ENCODE peak calls at places on chromosome 7, in seven cellular contexts. K is NCI-H774; G is stimulated activated CD4-positive, alpha-beta T cell treated with anti-CD3 and anti-CD28 coated beads, Interleukin-15, amount 100 ng/mL, for 24 hours; S is GM23248; N is A549; A is activated naive CD8-positive, alpha-beta T cell treated with anti-CD3 and anti-CD28 coated beads, Interleukin-2, amount 50 U/mL, for 16 hours; Q is WERI-Rb-1. L is an unnamed sample.

GRCh38 chr7:36216063-36216684 is 63.1 kb downstream of the EEPD1 start:
- DNase-seq in N (no peak), K (no peak), Q (no peak), A (no peak), G (no peak), S (peak; percentile 87), L (no peak)

GRCh38 chr7:131843862-131844261 is 287.4 kb upstream of the PODXL start:
- DNase-seq in N (peak; percentile 60), A (no peak), K (no peak), G (no peak), S (peak; percentile 29), Q (no peak), L (no peak)

GRCh38 chr7:93011351-93012294 is 106.2 kb downstream of the SAMD9 start:
- DNase-seq in K (no peak), N (no peak), Q (no peak), A (no peak), G (no peak), S (peak; percentile 97), L (no peak)

GRCh38 chr7:150346922-150347321 is 5.5 kb upstream of the RARRES2 start:
- DNase-seq in S (no peak), N (no peak), G (no peak), K (no peak), A (no peak), Q (no peak), L (no peak)

GRCh38 chr7:41674505-41675023 is 28.3 kb downstream of the INHBA start:
- DNase-seq in N (no peak), S (no peak), K (no peak), Q (no peak), A (no peak), G (no peak), L (no peak)

GRCh38 chr7:28041508-28042314 is 138.9 kb downstream of the JAZF1 start:
- DNase-seq in Q (no peak), N (peak; percentile 87), G (peak; percentile 20), K (no peak), S (peak; percentile 93), A (no peak), L (peak; percentile 60)

GRCh38 chr7:99624487-99624886 is 7.7 kb downstream of the ZSCAN25 start:
- DNase-seq in N (no peak), A (peak; percentile 43), K (no peak), Q (no peak), S (no peak), G (peak; percentile 84), L (no peak)

GRCh38 chr7:94355389-94355788 is 39.3 kb upstream of the COL1A2 start:
- DNase-seq in Q (no peak), S (peak; percentile 61), A (no peak), G (no peak), N (no peak), K (no peak), L (no peak)

GRCh38 chr7:154833839-154834238 is 169.1 kb downstream of the PAXIP1 start:
- DNase-seq in N (no peak), G (no peak), K (no peak), Q (no peak), A (no peak), S (no peak), L (no peak)

GRCh38 chr7:3712841-3713240 is 411.8 kb downstream of the SDK1 start:
- DNase-seq in N (no peak), Q (no peak), A (no peak), G (no peak), S (no peak), K (no peak), L (no peak)

GRCh38 chr7:42856605-42856987 is 55.3 kb downstream of the C7orf25 start:
- DNase-seq in A (no peak), G (no peak), K (no peak), Q (peak; percentile 7), N (no peak), S (peak; percentile 32), L (no peak)

GRCh38 chr7:66952343-66953043 is 31.5 kb downstream of the TMEM248 start:
- DNase-seq in G (no peak), Q (no peak), A (no peak), N (peak; percentile 85), K (no peak), S (peak; percentile 60), L (peak; percentile 81)